ENCODE peak calls at places on chromosomes 7 and 10, in eight cellular contexts. J is foreskin fibroblast; Q is CD8-positive, alpha-beta T cell; E is HCT116; H is tibial artery; D is RWPE2; B is tibial nerve; U is AG09309. G is an unnamed sample.

GRCh38 chr7:36396150-36396549 is 6.5 kb downstream of the ANLN start:
- DNase-seq in B (no peak), J (peak; percentile 34), Q (no peak), U (no peak), H (no peak), E (no peak), D (no peak), G (no peak)

GRCh38 chr7:47609803-47610452 is 28.0 kb upstream of the TNS3 start:
- DNase-seq in Q (no peak), D (no peak), H (no peak), B (no peak), J (peak; percentile 56), E (no peak), U (peak; percentile 93), G (no peak)

GRCh38 chr7:106063039-106063438 is 49.1 kb downstream of the SYPL1 start:
- DNase-seq in Q (no peak), J (no peak), E (no peak), B (no peak), H (no peak), U (no peak), D (no peak), G (no peak)

GRCh38 chr10:115826391-115826790 is 446.6 kb downstream of the GFRA1 start:
- DNase-seq in H (no peak), U (no peak), J (peak; percentile 64), B (no peak), D (no peak), Q (no peak), E (no peak), G (no peak)

GRCh38 chr7:27150568-27151340 is 1.6 kb downstream of the HOXA3 start:
- DNase-seq in B (no peak), H (peak; percentile 90), Q (no peak), U (no peak), E (no peak), D (peak; percentile 85), J (peak; percentile 95), G (no peak)

GRCh38 chr7:158353606-158354570 is 233.7 kb downstream of the PTPRN2 start:
- DNase-seq in J (peak; percentile 5), B (no peak), U (no peak), E (peak; percentile 22), H (peak; percentile 23), Q (no peak), D (no peak), G (no peak)

GRCh38 chr10:4429538-4429937 is 396.5 kb upstream of the AKR1E2 start:
- DNase-seq in E (no peak), J (no peak), Q (no peak), D (no peak), B (no peak), H (no peak), U (no peak), G (no peak)

GRCh38 chr10:61894150-61894549 is 7.3 kb upstream of the ARID5B start:
- DNase-seq in J (no peak), E (no peak), H (no peak), Q (no peak), U (no peak), D (no peak), B (no peak), G (no peak)

GRCh38 chr7:101882595-101883564 is 65.5 kb downstream of the CUX1 start:
- DNase-seq in U (peak; percentile 99), Q (no peak), B (peak; percentile 51), J (peak; percentile 100), H (peak; percentile 96), E (peak; percentile 98), D (peak; percentile 94), G (peak; percentile 98)

GRCh38 chr10:88901610-88902327 is 21.7 kb downstream of the STAMBPL1 start:
- DNase-seq in B (no peak), H (no peak), J (peak; percentile 57), U (no peak), D (no peak), Q (no peak), E (no peak), G (no peak)

GRCh38 chr7:103987455-103987854 is 2.0 kb downstream of the RELN start:
- DNase-seq in H (no peak), U (no peak), Q (no peak), D (no peak), E (no peak), J (no peak), B (no peak), G (no peak)

GRCh38 chr7:112280267-112280666 is 73.8 kb downstream of the ZNF277 start:
- DNase-seq in H (no peak), B (no peak), U (no peak), D (no peak), J (no peak), E (no peak), Q (no peak), G (no peak)

GRCh38 chr10:131834152-131834810 is 66.5 kb upstream of the PPP2R2D start:
- DNase-seq in J (no peak), E (no peak), B (no peak), Q (no peak), D (peak; percentile 26), U (no peak), H (peak; percentile 42), G (no peak)

GRCh38 chr7:66306243-66306642 is 101.1 kb downstream of the TPST1 start:
- DNase-seq in U (no peak), H (no peak), D (no peak), J (no peak), E (peak; percentile 45), Q (no peak), B (no peak), G (no peak)

GRCh38 chr10:6236349-6237188 is 33.8 kb downstream of the PFKFB3 start:
- DNase-seq in J (no peak), E (no peak), Q (no peak), U (no peak), D (no peak), H (no peak), B (no peak), G (no peak)

DNA sequence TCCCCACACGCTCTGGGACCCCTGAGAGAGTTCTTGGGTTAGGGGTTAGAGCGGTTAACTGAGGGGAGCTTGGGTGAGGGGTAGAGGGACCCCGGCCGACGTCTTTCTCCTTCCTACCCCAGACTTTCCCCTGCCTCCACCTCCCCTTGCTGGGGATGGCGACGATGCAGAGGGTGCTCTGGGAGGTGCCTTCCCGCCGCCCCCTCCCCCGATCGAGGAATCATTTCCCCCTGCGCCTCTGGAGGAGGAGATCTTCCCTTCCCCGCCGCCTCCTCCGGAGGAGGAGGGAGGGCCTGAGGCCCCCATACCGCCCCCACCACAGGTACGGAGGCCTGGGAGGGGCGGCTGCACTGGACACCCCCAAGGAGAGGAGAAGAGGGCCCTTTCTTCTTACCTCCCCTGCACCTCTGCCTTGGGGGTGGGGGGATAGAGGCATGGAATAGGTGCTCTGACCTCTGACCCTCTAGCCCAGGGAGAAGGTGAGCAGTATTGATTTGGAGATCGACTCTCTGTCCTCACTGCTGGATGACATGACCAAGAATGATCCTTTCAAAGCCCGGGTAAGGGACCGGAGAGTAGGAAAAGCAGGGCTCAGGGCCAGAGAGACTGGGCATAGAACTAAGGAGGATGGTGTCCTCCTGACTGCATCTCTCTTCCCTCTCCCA is 1.1 kb downstream of the ZYX start:
- DNase-seq in H (peak; percentile 67), E (no peak), U (no peak), B (no peak), D (no peak), Q (no peak), J (peak; percentile 34), G (no peak)
- H3K4me3 ChIP-seq in H (peak overlapping the region; percentile 98), E (peak overlapping the region; percentile 73), U (peak overlapping the region; percentile 92), B (peak overlapping the region; percentile 70), D (peak overlapping the region; percentile 91), Q (peak overlapping the region; percentile 96), J (peak overlapping the region; percentile 95), G (peak overlapping the region; percentile 97)

GRCh38 chr10:44965104-44965503 is 5.5 kb downstream of the RASSF4 start:
- DNase-seq in U (no peak), B (no peak), D (no peak), J (no peak), Q (no peak), H (no peak), E (no peak), G (no peak)

GRCh38 chr10:44965651-44966097 is 6.1 kb downstream of the RASSF4 start:
- DNase-seq in E (no peak), J (no peak), U (no peak), H (peak; percentile 62), B (no peak), Q (no peak), D (no peak), G (no peak)

GRCh38 chr10:44962870-44963738 is 3.5 kb downstream of the RASSF4 start:
- DNase-seq in B (no peak), H (peak; percentile 64), D (no peak), Q (no peak), J (no peak), E (no peak), U (no peak), G (no peak)

GRCh38 chr10:44961931-44962750 is 2.5 kb downstream of the RASSF4 start:
- DNase-seq in U (no peak), E (no peak), J (no peak), Q (no peak), D (no peak), B (no peak), H (peak; percentile 48), G (no peak)

GRCh38 chr10:44963772-44964633 is 4.4 kb downstream of the RASSF4 start:
- DNase-seq in J (peak; percentile 52), D (no peak), B (peak; percentile 83), Q (no peak), H (peak; percentile 94), E (no peak), U (no peak), G (no peak)
- TF ChIP-seq CTCF in J (no peak), D (no peak), B (no peak), Q (no peak), H (no peak), E (no peak), U (no peak), G (no peak)

GRCh38 chr10:117137911-117138642 is at the start of gene VAX1:
- DNase-seq in D (no peak), B (no peak), H (peak; percentile 49), J (peak; percentile 33), E (no peak), U (no peak), Q (no peak), G (no peak)
- H3K4me3 ChIP-seq in D (peak within 1 kb of the TSS; percentile 19), B (peak within 1 kb of the TSS; percentile 41), H (peak within 1 kb of the TSS; percentile 29), J (peak within 1 kb of the TSS; percentile 32), E (no peak within 1 kb of the TSS), U (peak within 1 kb of the TSS; percentile 24), Q (no peak within 1 kb of the TSS), G (peak within 1 kb of the TSS; percentile 43)

GRCh38 chr10:73167557-73168485 is at the start of the genes ECD and FAM149B1:
- DNase-seq in H (peak; percentile 97), E (peak; percentile 90), B (peak; percentile 87), J (peak; percentile 97), U (peak; percentile 61), D (peak; percentile 92), Q (peak; percentile 91), G (peak; percentile 51)
- TF ChIP-seq CTCF in H (peak; percentile 10), E (no peak), B (no peak), J (no peak), U (no peak), D (peak; percentile 5), Q (peak; percentile 16), G (peak; percentile 7)

DNA sequence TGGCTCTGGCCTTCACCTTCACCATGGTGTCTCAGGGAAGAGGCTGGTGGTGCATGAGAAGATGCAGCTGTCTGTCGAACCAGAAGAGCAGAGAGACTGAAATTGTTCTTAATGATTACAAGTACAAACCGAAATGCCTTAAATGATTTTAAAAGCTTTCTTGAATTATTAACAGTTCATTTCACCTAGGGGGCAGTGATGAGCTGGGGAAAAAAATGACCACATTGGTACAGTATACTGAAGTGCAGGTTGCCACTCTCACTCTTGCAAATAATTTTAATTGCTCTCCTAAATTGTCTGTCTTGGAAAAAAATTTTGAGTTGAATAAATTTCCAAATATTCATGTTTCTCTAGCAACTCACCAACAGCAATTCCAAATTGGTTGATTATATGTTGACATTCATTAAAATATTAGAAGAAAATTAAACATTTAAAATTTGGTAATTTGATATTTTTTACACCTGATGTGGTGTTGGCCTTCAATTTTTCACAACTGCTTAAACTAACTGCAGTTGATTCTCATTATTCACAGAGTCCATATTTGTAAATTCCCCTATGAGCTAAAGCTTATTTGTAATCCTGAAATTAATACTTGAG is 692.6 kb downstream of the ZWINT start:
- DNase-seq in D (no peak), Q (no peak), U (no peak), H (no peak), E (no peak), J (no peak), B (no peak), G (no peak)
- H3K4me3 ChIP-seq in D (no peak overlapping the region), Q (no peak overlapping the region), U (no peak overlapping the region), H (no peak overlapping the region), E (no peak overlapping the region), J (no peak overlapping the region), B (no peak overlapping the region), G (no peak overlapping the region)